ENCODE peak calls at places on chromosome 13, in four cellular contexts. One of them, this sample, is unnamed.

GRCh38 chr13:35349673-35350278 is 126.7 kb downstream of the MAB21L1 start:
- DNase-seq in heart left ventricle: peak; percentile 11
- DNase-seq in CD8-positive, alpha-beta T cell: no peak
- DNase-seq in kidney: no peak
- DNase-seq in this sample: no peak

GRCh38 chr13:113022391-113023216 is 53.6 kb downstream of the MCF2L start:
- DNase-seq in heart left ventricle: no peak
- DNase-seq in kidney: no peak
- DNase-seq in CD8-positive, alpha-beta T cell: no peak
- DNase-seq in this sample: no peak

GRCh38 chr13:95251641-95252040 is 49.6 kb downstream of the ABCC4 start:
- DNase-seq in kidney: no peak
- DNase-seq in heart left ventricle: no peak
- DNase-seq in CD8-positive, alpha-beta T cell: no peak
- DNase-seq in this sample: no peak

GRCh38 chr13:95571941-95572340 is 19.4 kb downstream of the CLDN10 start:
- DNase-seq in kidney: no peak
- DNase-seq in CD8-positive, alpha-beta T cell: no peak
- DNase-seq in heart left ventricle: no peak
- DNase-seq in this sample: no peak

GRCh38 chr13:77988355-77988754 is 69.7 kb upstream of the EDNRB start:
- DNase-seq in heart left ventricle: no peak
- DNase-seq in CD8-positive, alpha-beta T cell: no peak
- DNase-seq in kidney: no peak
- DNase-seq in this sample: no peak

GRCh38 chr13:30308548-30308947 is 1.2 kb upstream of the KATNAL1 start:
- DNase-seq in CD8-positive, alpha-beta T cell: no peak
- DNase-seq in heart left ventricle: no peak
- DNase-seq in kidney: no peak
- DNase-seq in this sample: no peak

GRCh38 chr13:112727581-112727980 is 37.7 kb downstream of the ATP11A start:
- DNase-seq in heart left ventricle: no peak
- DNase-seq in kidney: peak; percentile 53
- DNase-seq in CD8-positive, alpha-beta T cell: no peak
- DNase-seq in this sample: no peak

GRCh38 chr13:51761638-51762350 is 42.2 kb downstream of the DHRS12 start:
- DNase-seq in heart left ventricle: no peak
- DNase-seq in CD8-positive, alpha-beta T cell: no peak
- DNase-seq in kidney: no peak
- DNase-seq in this sample: no peak

GRCh38 chr13:98050041-98050466 is 92.8 kb upstream of the FARP1 start:
- DNase-seq in kidney: no peak
- DNase-seq in CD8-positive, alpha-beta T cell: no peak
- DNase-seq in heart left ventricle: no peak
- DNase-seq in this sample: no peak

GRCh38 chr13:80465321-80465720 is 124.4 kb upstream of the SPRY2 start:
- DNase-seq in kidney: no peak
- DNase-seq in CD8-positive, alpha-beta T cell: no peak
- DNase-seq in heart left ventricle: no peak
- DNase-seq in this sample: no peak

GRCh38 chr13:29937836-29938235 is 87.4 kb upstream of the UBL3 start:
- DNase-seq in kidney: no peak
- DNase-seq in CD8-positive, alpha-beta T cell: no peak
- DNase-seq in heart left ventricle: no peak
- DNase-seq in this sample: peak; percentile 39

GRCh38 chr13:21399741-21400140 is 59.4 kb downstream of the ZDHHC20 start:
- DNase-seq in heart left ventricle: no peak
- DNase-seq in kidney: no peak
- DNase-seq in CD8-positive, alpha-beta T cell: no peak
- DNase-seq in this sample: no peak

GRCh38 chr13:48233097-48233885 is at the start of gene ITM2B:
- DNase-seq in kidney: peak; percentile 94
- DNase-seq in CD8-positive, alpha-beta T cell: peak; percentile 54
- DNase-seq in heart left ventricle: peak; percentile 84
- DNase-seq in this sample: peak; percentile 70

GRCh38 chr13:110436276-110436675 is 125.2 kb downstream of the RAB20 start:
- DNase-seq in heart left ventricle: no peak
- DNase-seq in CD8-positive, alpha-beta T cell: no peak
- DNase-seq in kidney: no peak
- DNase-seq in this sample: no peak

GRCh38 chr13:108734676-108735075 is 105.3 kb downstream of the MYO16 start:
- DNase-seq in heart left ventricle: no peak
- DNase-seq in CD8-positive, alpha-beta T cell: no peak
- DNase-seq in kidney: no peak
- DNase-seq in this sample: no peak

GRCh38 chr13:96958286-96958891 is 35.9 kb downstream of the OXGR1 start:
- DNase-seq in heart left ventricle: no peak
- DNase-seq in CD8-positive, alpha-beta T cell: no peak
- DNase-seq in kidney: no peak
- DNase-seq in this sample: no peak

GRCh38 chr13:95494082-95494681 is 58.3 kb upstream of the CLDN10 start:
- DNase-seq in heart left ventricle: no peak
- DNase-seq in CD8-positive, alpha-beta T cell: no peak
- DNase-seq in kidney: no peak
- DNase-seq in this sample: no peak

GRCh38 chr13:103386341-103386740 is 320.1 kb upstream of the SLC10A2 start:
- DNase-seq in heart left ventricle: peak; percentile 8
- DNase-seq in kidney: no peak
- DNase-seq in CD8-positive, alpha-beta T cell: no peak
- DNase-seq in this sample: no peak

GRCh38 chr13:98413796-98414195 is 163.1 kb downstream of the STK24 start:
- DNase-seq in heart left ventricle: no peak
- DNase-seq in CD8-positive, alpha-beta T cell: no peak
- DNase-seq in kidney: no peak
- DNase-seq in this sample: no peak

GRCh38 chr13:51674276-51674675 is 90.0 kb downstream of the WDFY2 start:
- DNase-seq in kidney: peak; percentile 79
- DNase-seq in heart left ventricle: no peak
- DNase-seq in CD8-positive, alpha-beta T cell: no peak
- DNase-seq in this sample: no peak

GRCh38 chr13:44899967-44900366 is 89.3 kb downstream of the NUFIP1 start:
- DNase-seq in heart left ventricle: no peak
- DNase-seq in kidney: no peak
- DNase-seq in CD8-positive, alpha-beta T cell: no peak
- DNase-seq in this sample: no peak

GRCh38 chr13:30235206-30235605 is 72.1 kb downstream of the KATNAL1 start:
- DNase-seq in heart left ventricle: no peak
- DNase-seq in kidney: no peak
- DNase-seq in CD8-positive, alpha-beta T cell: no peak
- DNase-seq in this sample: no peak

GRCh38 chr13:52118095-52118494 is 10.8 kb downstream of the NEK5 start:
- DNase-seq in heart left ventricle: no peak
- DNase-seq in CD8-positive, alpha-beta T cell: no peak
- DNase-seq in kidney: no peak
- DNase-seq in this sample: no peak

GRCh38 chr13:43785681-43786471 is 896 bp downstream of the ENOX1 start:
- DNase-seq in kidney: peak; percentile 95
- DNase-seq in heart left ventricle: peak; percentile 89
- DNase-seq in CD8-positive, alpha-beta T cell: no peak
- DNase-seq in this sample: no peak

GRCh38 chr13:111511805-111512504 is 191.5 kb downstream of the TEX29 start:
- DNase-seq in heart left ventricle: no peak
- DNase-seq in CD8-positive, alpha-beta T cell: no peak
- DNase-seq in kidney: peak; percentile 66
- DNase-seq in this sample: no peak

GRCh38 chr13:111513766-111514611 is 193.5 kb downstream of the TEX29 start:
- DNase-seq in CD8-positive, alpha-beta T cell: no peak
- DNase-seq in heart left ventricle: no peak
- DNase-seq in kidney: peak; percentile 60
- DNase-seq in this sample: no peak

GRCh38 chr13:111510502-111511218 is 190.2 kb downstream of the TEX29 start:
- DNase-seq in heart left ventricle: no peak
- DNase-seq in CD8-positive, alpha-beta T cell: no peak
- DNase-seq in kidney: peak; percentile 52
- DNase-seq in this sample: no peak

GRCh38 chr13:111511219-111511732 is 190.8 kb downstream of the TEX29 start:
- DNase-seq in kidney: no peak
- DNase-seq in heart left ventricle: no peak
- DNase-seq in CD8-positive, alpha-beta T cell: no peak
- DNase-seq in this sample: no peak

GRCh38 chr13:111512707-111513106 is 192.3 kb downstream of the TEX29 start:
- DNase-seq in CD8-positive, alpha-beta T cell: no peak
- DNase-seq in heart left ventricle: no peak
- DNase-seq in kidney: peak; percentile 53
- DNase-seq in this sample: no peak
- H3K9me3 ChIP-seq in CD8-positive, alpha-beta T cell: no peaks in the 10 kb centered on the region
- H3K9me3 ChIP-seq in heart left ventricle: no peaks in the 10 kb centered on the region
- H3K9me3 ChIP-seq in kidney: no peaks in the 10 kb centered on the region
- H3K9me3 ChIP-seq in this sample: no peaks in the 10 kb centered on the region

GRCh38 chr13:60139272-60139671 is 24.5 kb downstream of the DIAPH3 start:
- DNase-seq in heart left ventricle: no peak
- DNase-seq in kidney: no peak
- DNase-seq in CD8-positive, alpha-beta T cell: no peak
- DNase-seq in this sample: no peak

GRCh38 chr13:60137911-60138570 is 25.7 kb downstream of the DIAPH3 start:
- DNase-seq in CD8-positive, alpha-beta T cell: no peak
- DNase-seq in heart left ventricle: no peak
- DNase-seq in kidney: no peak
- DNase-seq in this sample: no peak

GRCh38 chr13:60138674-60139073 is 25.1 kb downstream of the DIAPH3 start:
- DNase-seq in CD8-positive, alpha-beta T cell: no peak
- DNase-seq in heart left ventricle: no peak
- DNase-seq in kidney: no peak
- DNase-seq in this sample: no peak

GRCh38 chr13:60135344-60135743 is 28.4 kb downstream of the DIAPH3 start:
- DNase-seq in CD8-positive, alpha-beta T cell: no peak
- DNase-seq in kidney: no peak
- DNase-seq in heart left ventricle: no peak
- DNase-seq in this sample: no peak

DNA sequence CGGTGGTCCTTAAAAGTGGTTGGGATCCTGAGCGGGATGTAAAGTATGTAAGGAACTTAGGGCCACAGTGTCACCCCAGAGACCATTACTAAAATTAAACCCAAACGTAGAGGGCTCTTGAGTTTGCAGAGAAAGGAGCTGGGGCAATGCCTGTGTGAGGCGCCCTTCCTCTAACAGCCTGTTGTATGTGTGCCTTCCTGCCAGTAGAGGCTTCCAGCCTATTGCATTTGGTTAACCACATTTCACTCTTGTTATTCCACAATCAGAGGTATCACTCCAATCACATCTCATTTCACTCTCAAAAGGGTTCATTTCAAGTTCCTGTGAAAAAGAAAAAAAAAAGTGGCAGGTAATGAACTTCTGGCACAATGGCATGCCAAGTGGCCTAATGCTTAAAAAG is 29.4 kb downstream of the DIAPH3 start:
- DNase-seq in kidney: no peak
- DNase-seq in heart left ventricle: no peak
- DNase-seq in CD8-positive, alpha-beta T cell: no peak
- DNase-seq in this sample: no peak
- TF ChIP-seq CTCF in kidney: peak; percentile 13
- TF ChIP-seq CTCF in heart left ventricle: no peak
- TF ChIP-seq CTCF in CD8-positive, alpha-beta T cell: no peak
- TF ChIP-seq CTCF in this sample: no peak

GRCh38 chr13:90445179-90445578 is 902.3 kb upstream of the MIR17HG start:
- DNase-seq in heart left ventricle: no peak
- DNase-seq in kidney: no peak
- DNase-seq in CD8-positive, alpha-beta T cell: no peak
- DNase-seq in this sample: no peak

GRCh38 chr13:90447735-90448103 is 899.8 kb upstream of the MIR17HG start:
- DNase-seq in CD8-positive, alpha-beta T cell: no peak
- DNase-seq in heart left ventricle: no peak
- DNase-seq in kidney: no peak
- DNase-seq in this sample: no peak

GRCh38 chr13:90443268-90443667 is 904.2 kb upstream of the MIR17HG start:
- DNase-seq in CD8-positive, alpha-beta T cell: no peak
- DNase-seq in kidney: no peak
- DNase-seq in heart left ventricle: no peak
- DNase-seq in this sample: no peak

GRCh38 chr13:90447034-90447734 is 900.3 kb upstream of the MIR17HG start:
- DNase-seq in kidney: no peak
- DNase-seq in heart left ventricle: no peak
- DNase-seq in CD8-positive, alpha-beta T cell: no peak
- DNase-seq in this sample: no peak

GRCh38 chr13:90444232-90444631 is 903.3 kb upstream of the MIR17HG start:
- DNase-seq in heart left ventricle: no peak
- DNase-seq in kidney: no peak
- DNase-seq in CD8-positive, alpha-beta T cell: no peak
- DNase-seq in this sample: no peak
- H3K9me3 ChIP-seq in heart left ventricle: no peaks in the 10 kb centered on the region
- H3K9me3 ChIP-seq in kidney: no peaks in the 10 kb centered on the region
- H3K9me3 ChIP-seq in CD8-positive, alpha-beta T cell: no peaks in the 10 kb centered on the region
- H3K9me3 ChIP-seq in this sample: peaks cover 6% of the 10 kb centered on the region

DNA sequence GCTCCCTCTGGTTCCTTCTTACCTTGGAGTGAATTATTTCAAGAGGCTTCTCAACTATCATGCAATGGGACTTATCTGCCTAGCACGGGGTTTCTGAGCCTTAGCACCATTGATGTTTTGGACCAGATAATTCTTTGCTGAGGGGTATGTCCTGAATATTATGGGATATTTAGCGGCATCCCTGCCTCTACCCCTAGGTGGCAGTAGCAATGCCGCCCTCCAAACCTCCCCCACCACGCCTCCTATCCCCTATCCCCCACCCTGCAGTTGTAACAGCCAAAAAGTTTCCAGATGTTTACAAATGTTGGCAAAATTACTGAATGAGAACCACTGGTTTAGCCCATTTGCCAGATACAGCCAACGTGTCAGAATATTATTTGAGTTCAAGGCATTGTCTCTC is 125.5 kb downstream of the POSTN start:
- DNase-seq in kidney: no peak
- DNase-seq in CD8-positive, alpha-beta T cell: no peak
- DNase-seq in heart left ventricle: no peak
- DNase-seq in this sample: no peak
- TF ChIP-seq CTCF in kidney: no peak
- TF ChIP-seq CTCF in CD8-positive, alpha-beta T cell: no peak
- TF ChIP-seq CTCF in heart left ventricle: no peak
- TF ChIP-seq CTCF in this sample: no peak

DNA sequence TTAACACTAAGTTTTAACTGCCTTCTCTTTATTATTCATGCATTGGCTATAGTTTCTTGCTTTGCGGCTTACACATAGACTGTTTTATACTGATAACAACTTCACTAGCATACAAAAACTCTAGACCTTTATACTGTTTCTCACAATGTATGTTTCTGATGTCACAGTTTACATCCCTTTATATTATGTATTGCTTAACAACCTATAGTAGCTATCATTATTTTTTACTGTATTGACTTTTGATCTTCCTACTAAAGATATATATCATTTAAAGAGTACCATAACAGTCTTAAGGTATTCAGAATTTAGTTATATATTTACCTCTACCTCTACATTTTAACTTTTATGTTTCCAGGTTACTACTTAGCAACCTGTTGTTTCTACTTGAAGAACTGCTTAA is 543.3 kb upstream of the ARGLU1 start:
- DNase-seq in heart left ventricle: no peak
- DNase-seq in CD8-positive, alpha-beta T cell: no peak
- DNase-seq in kidney: no peak
- DNase-seq in this sample: no peak
- H3K9me3 ChIP-seq in heart left ventricle: no peaks in the 10 kb centered on the region
- H3K9me3 ChIP-seq in CD8-positive, alpha-beta T cell: peaks cover 6% of the 10 kb centered on the region
- H3K9me3 ChIP-seq in kidney: peaks cover 2% of the 10 kb centered on the region
- H3K9me3 ChIP-seq in this sample: no peaks in the 10 kb centered on the region

This sample was measured in CD4-positive, alpha-beta T cell.